ENCODE peak calls at places on chromosomes 13 and 19, in five cellular contexts. One of them, this sample, is unnamed.

GRCh38 chr13:62643007-62643483 is 1227.4 kb upstream of the PCDH20 start:
- DNase-seq in heart left ventricle: no peak
- DNase-seq in hepatocyte: peak
- DNase-seq in uterus: no peak
- DNase-seq in pancreas: no peak
- DNase-seq in this sample: no peak

GRCh38 chr13:29498426-29499040 is 97.0 kb downstream of the SLC7A1 start:
- DNase-seq in heart left ventricle: no peak
- DNase-seq in hepatocyte: no peak
- DNase-seq in uterus: no peak
- DNase-seq in pancreas: no peak
- DNase-seq in this sample: no peak

GRCh38 chr19:35557539-35558399 is 5.7 kb downstream of the ATP4A start:
- DNase-seq in heart left ventricle: peak
- DNase-seq in hepatocyte: peak
- DNase-seq in uterus: peak
- DNase-seq in pancreas: peak
- DNase-seq in this sample: peak

GRCh38 chr13:88937381-88937780 is 1266.2 kb downstream of the SLITRK5 start:
- DNase-seq in heart left ventricle: no peak
- DNase-seq in hepatocyte: no peak
- DNase-seq in uterus: no peak
- DNase-seq in pancreas: no peak
- DNase-seq in this sample: no peak

GRCh38 chr13:57666554-57666953 is 35.0 kb downstream of the PCDH17 start:
- DNase-seq in heart left ventricle: no peak
- DNase-seq in hepatocyte: no peak
- DNase-seq in uterus: no peak
- DNase-seq in pancreas: no peak
- DNase-seq in this sample: no peak

GRCh38 chr13:69324109-69324886 is 783.3 kb upstream of the ATXN8OS start:
- DNase-seq in heart left ventricle: no peak
- DNase-seq in hepatocyte: peak
- DNase-seq in uterus: no peak
- DNase-seq in pancreas: no peak
- DNase-seq in this sample: no peak

GRCh38 chr19:53903055-53903680 is 5.9 kb upstream of the CACNG7 start:
- DNase-seq in heart left ventricle: no peak
- DNase-seq in hepatocyte: peak
- DNase-seq in uterus: no peak
- DNase-seq in pancreas: peak
- DNase-seq in this sample: peak

GRCh38 chr19:39297931-39298634 is 1.9 kb downstream of the IFNL1 start:
- DNase-seq in heart left ventricle: no peak
- DNase-seq in hepatocyte: no peak
- DNase-seq in uterus: no peak
- DNase-seq in pancreas: no peak
- DNase-seq in this sample: no peak

GRCh38 chr19:7307590-7308218 is 13.5 kb upstream of the INSR start:
- DNase-seq in heart left ventricle: no peak
- DNase-seq in hepatocyte: no peak
- DNase-seq in uterus: no peak
- DNase-seq in pancreas: no peak
- DNase-seq in this sample: no peak

GRCh38 chr19:34366670-34367423 is 1.9 kb downstream of the GPI start:
- DNase-seq in heart left ventricle: no peak
- DNase-seq in hepatocyte: peak
- DNase-seq in uterus: no peak
- DNase-seq in pancreas: no peak
- DNase-seq in this sample: no peak
- H3K4me3 ChIP-seq in heart left ventricle: no peak
- H3K4me3 ChIP-seq in hepatocyte: no peak
- H3K4me3 ChIP-seq in uterus: no peak
- H3K4me3 ChIP-seq in pancreas: no peak
- H3K4me3 ChIP-seq in this sample: no peak

DNA sequence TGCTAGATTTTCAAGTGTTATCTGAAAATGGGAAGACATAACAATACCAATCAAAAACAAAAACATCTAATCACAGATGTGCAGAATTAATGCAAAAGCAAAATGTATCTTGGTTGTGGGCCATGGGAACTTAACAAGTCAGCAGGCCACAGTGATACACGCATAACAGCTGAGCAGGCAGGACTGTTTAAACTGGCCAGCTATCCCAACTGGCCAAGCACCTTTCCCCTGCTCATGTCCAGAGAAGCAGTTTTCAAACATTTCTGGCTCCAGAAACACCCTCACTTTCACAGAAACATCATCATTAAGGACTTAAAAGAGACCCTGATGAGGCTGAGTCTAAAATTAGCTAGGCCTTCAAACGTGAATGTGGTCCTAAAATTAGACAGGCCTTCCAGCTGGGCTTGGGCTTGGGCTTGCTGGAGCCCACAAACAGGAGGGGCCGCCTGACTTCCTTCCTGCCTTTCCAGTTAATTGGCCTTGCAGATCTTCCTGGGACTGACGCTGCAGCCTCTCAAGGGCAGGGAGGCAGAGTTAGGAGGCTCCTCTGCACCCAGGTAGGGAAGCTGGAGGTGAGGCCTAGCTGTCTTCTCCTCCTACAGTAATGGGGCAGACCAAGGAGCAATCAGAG is 334.2 kb downstream of the DNAJC15 start:
- DNase-seq in heart left ventricle: peak
- DNase-seq in hepatocyte: no peak
- DNase-seq in uterus: no peak
- DNase-seq in pancreas: no peak
- DNase-seq in this sample: no peak
- H3K4me3 ChIP-seq in heart left ventricle: no peak
- H3K4me3 ChIP-seq in hepatocyte: no peak
- H3K4me3 ChIP-seq in uterus: no peak
- H3K4me3 ChIP-seq in pancreas: no peak
- H3K4me3 ChIP-seq in this sample: no peak

GRCh38 chr19:9937001-9937411 is 691 bp upstream of the OLFM2 start:
- DNase-seq in heart left ventricle: no peak
- DNase-seq in hepatocyte: no peak
- DNase-seq in uterus: peak
- DNase-seq in pancreas: no peak
- DNase-seq in this sample: peak
- H3K4me3 ChIP-seq in heart left ventricle: no peak
- H3K4me3 ChIP-seq in hepatocyte: peak
- H3K4me3 ChIP-seq in uterus: no peak
- H3K4me3 ChIP-seq in pancreas: no peak
- H3K4me3 ChIP-seq in this sample: peak

DNA sequence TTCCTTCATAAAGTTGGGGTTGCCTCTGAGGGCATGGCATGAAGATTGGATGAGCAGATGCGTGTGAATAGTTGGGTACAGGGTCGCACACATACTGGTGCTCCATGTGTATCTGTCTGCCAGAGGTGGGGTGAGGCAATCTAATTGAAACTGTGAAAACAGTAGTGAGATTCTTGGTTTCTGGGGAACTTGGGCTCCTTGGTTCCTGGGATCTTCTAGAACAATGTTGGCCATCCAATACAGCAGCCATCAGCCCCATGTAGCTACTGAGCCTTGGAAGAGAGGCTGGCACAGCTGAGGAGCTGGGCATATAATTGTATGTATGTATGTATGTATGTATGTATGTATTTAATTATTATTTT is 616 bp downstream of the FCHO1 start:
- DNase-seq in heart left ventricle: no peak
- DNase-seq in hepatocyte: no peak
- DNase-seq in uterus: no peak
- DNase-seq in pancreas: no peak
- DNase-seq in this sample: no peak
- H3K4me3 ChIP-seq in heart left ventricle: no peak
- H3K4me3 ChIP-seq in hepatocyte: no peak
- H3K4me3 ChIP-seq in uterus: no peak
- H3K4me3 ChIP-seq in pancreas: no peak
- H3K4me3 ChIP-seq in this sample: no peak

DNA sequence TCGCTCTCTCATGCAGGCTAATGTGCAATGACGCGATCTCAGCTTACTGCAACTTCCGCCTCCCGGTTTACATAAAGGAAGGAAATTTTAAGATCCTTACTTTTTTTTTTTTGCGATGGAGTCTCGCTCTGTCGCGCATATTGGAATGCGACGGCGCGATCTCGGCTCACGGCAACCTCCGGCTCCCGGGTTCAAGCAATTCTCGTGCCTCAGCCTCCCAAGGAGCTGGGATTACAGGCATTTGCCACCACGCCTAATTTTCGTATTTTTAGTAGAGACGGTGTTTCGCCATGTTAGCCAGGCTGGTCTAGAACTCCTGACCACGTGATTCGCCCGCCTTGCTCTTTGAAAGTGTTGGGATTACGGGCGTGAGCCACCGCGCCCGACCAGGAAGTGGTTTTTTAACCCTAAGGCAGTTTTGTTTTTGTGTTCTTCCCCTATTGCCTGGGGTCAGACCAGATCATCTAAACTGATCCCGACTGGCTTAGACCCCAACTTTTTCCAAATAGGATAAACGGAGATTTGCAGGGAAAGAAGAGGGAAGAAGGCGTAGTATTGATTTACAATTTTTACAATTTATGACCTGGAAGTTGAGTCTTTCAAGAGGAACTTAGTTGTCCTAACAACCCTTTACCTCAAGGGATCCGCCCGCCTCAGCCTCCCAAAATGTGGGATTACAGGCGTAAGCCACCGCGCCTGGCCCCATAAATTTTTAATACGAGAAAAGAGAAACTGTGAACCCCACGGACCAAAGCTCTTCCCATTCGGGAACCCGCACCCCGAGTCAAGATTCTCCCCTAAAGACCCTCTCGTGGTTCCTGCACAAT is 142.0 kb downstream of the ZNF737 start:
- DNase-seq in heart left ventricle: peak
- DNase-seq in hepatocyte: peak
- DNase-seq in uterus: peak
- DNase-seq in pancreas: peak
- DNase-seq in this sample: peak
- H3K4me3 ChIP-seq in heart left ventricle: peak
- H3K4me3 ChIP-seq in hepatocyte: peak
- H3K4me3 ChIP-seq in uterus: peak
- H3K4me3 ChIP-seq in pancreas: peak
- H3K4me3 ChIP-seq in this sample: peak

GRCh38 chr19:41864374-41864773 is 4.3 kb downstream of the RPS19 start:
- DNase-seq in heart left ventricle: no peak
- DNase-seq in hepatocyte: no peak
- DNase-seq in uterus: no peak
- DNase-seq in pancreas: no peak
- DNase-seq in this sample: peak
- H3K4me3 ChIP-seq in heart left ventricle: no peak
- H3K4me3 ChIP-seq in hepatocyte: no peak
- H3K4me3 ChIP-seq in uterus: no peak
- H3K4me3 ChIP-seq in pancreas: no peak
- H3K4me3 ChIP-seq in this sample: no peak

DNA sequence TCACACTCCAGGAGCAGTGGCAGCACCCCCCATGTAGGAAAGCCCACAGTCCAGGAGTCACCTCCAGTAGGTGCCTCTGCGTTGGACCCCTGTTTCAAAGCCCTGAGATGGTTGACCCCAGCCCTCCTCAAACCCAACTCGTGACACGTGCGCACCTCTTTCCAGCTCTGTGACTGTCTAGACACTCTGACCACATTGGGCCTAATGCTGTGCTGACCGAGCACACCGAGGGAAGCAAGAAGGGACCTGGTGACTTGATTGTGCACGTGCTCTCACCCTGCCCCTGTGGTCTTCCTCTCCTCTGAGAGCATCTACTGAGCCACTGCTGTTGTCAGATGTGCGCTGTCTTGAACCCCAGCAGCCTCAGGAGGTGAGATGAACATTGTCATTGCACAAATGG is 22.9 kb upstream of the SLC35E1 start:
- DNase-seq in heart left ventricle: peak
- DNase-seq in hepatocyte: no peak
- DNase-seq in uterus: no peak
- DNase-seq in pancreas: no peak
- DNase-seq in this sample: no peak
- H3K4me3 ChIP-seq in heart left ventricle: no peak
- H3K4me3 ChIP-seq in hepatocyte: no peak
- H3K4me3 ChIP-seq in uterus: no peak
- H3K4me3 ChIP-seq in pancreas: no peak
- H3K4me3 ChIP-seq in this sample: no peak

GRCh38 chr13:99018418-99019180 is 40.7 kb upstream of the DOCK9 start:
- DNase-seq in heart left ventricle: no peak
- DNase-seq in hepatocyte: no peak
- DNase-seq in uterus: no peak
- DNase-seq in pancreas: no peak
- DNase-seq in this sample: no peak

GRCh38 chr13:99027260-99027659 is 49.4 kb upstream of the DOCK9 start:
- DNase-seq in heart left ventricle: no peak
- DNase-seq in hepatocyte: no peak
- DNase-seq in uterus: no peak
- DNase-seq in pancreas: no peak
- DNase-seq in this sample: no peak

GRCh38 chr13:99028890-99029289 is 51.0 kb upstream of the DOCK9 start:
- DNase-seq in heart left ventricle: no peak
- DNase-seq in hepatocyte: no peak
- DNase-seq in uterus: no peak
- DNase-seq in pancreas: no peak
- DNase-seq in this sample: peak

GRCh38 chr13:99027661-99028425 is 50.0 kb upstream of the DOCK9 start:
- DNase-seq in heart left ventricle: no peak
- DNase-seq in hepatocyte: no peak
- DNase-seq in uterus: no peak
- DNase-seq in pancreas: no peak
- DNase-seq in this sample: no peak

DNA sequence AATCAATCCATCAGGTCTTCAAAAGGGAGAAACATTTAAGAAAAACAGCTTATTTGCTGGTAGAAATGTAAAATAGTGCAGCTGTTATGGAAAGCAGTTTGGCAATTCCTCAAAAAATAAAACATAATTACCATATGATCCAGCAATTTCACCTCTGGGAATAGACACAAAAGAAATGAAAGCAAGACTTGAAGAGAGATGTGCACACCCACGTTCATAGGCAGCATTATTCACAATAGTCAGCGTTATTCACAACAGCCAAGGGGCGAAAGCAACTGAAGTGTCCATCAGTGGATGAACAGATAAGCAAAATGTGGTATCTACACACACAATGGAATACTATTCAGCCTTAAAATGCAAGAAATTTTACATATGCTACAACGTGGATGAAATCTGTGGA is 45.1 kb upstream of the DOCK9 start:
- DNase-seq in heart left ventricle: no peak
- DNase-seq in hepatocyte: no peak
- DNase-seq in uterus: no peak
- DNase-seq in pancreas: no peak
- DNase-seq in this sample: no peak
- H3K4me3 ChIP-seq in heart left ventricle: no peak
- H3K4me3 ChIP-seq in hepatocyte: no peak
- H3K4me3 ChIP-seq in uterus: no peak
- H3K4me3 ChIP-seq in pancreas: no peak
- H3K4me3 ChIP-seq in this sample: no peak

DNA sequence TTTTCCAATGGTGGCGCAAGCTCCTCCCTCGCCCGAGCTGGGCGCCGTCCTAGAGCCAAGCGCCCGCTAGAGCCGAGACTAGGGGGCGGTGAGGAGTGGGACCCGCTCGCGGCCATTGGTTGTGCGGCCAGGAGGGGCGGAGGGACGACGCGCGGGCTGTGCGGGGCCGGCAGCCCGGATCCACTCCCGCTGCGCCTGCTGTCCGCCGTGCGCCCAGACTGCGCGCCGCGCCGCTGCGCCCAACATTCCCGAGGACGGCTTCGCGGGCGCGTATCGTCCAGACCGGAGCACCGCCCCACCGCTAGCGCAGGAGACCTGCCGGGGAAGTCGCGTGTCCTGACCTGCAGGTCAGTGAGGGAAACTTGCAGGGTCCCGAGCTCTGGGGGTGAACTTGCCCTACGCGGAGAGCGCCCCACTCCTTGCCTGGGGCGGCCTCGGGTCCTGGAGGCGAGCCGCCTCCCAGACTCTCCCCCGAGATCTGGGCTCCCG is at the start of gene SERTM1:
- DNase-seq in heart left ventricle: peak
- DNase-seq in hepatocyte: peak
- DNase-seq in uterus: peak
- DNase-seq in pancreas: no peak
- DNase-seq in this sample: peak
- H3K4me3 ChIP-seq in heart left ventricle: peak
- H3K4me3 ChIP-seq in hepatocyte: peak
- H3K4me3 ChIP-seq in uterus: peak
- H3K4me3 ChIP-seq in pancreas: no peak
- H3K4me3 ChIP-seq in this sample: peak

This sample was measured in H7.